ENCODE peak calls at places on chromosomes 13 and 19, in nine cellular contexts. One of them, this sample, is unnamed.

GRCh38 chr19:8695911-8696310 is 2.7 kb downstream of the ACTL9 start:
- DNase-seq in CD8-positive, alpha-beta T cell: no peak
- DNase-seq in breast epithelium: no peak
- DNase-seq in coronary artery: no peak
- DNase-seq in fibroblast of lung: no peak
- DNase-seq in endothelial cell of umbilical vein: no peak
- DNase-seq in heart right ventricle: no peak
- DNase-seq in H9: no peak
- DNase-seq in uterus: no peak
- DNase-seq in this sample: no peak

GRCh38 chr13:20525144-20525600 is 485 bp downstream of the CRYL1 start:
- DNase-seq in H9: peak; percentile 61
- DNase-seq in breast epithelium: no peak
- DNase-seq in fibroblast of lung: peak; percentile 15
- DNase-seq in CD8-positive, alpha-beta T cell: no peak
- DNase-seq in endothelial cell of umbilical vein: peak; percentile 46
- DNase-seq in heart right ventricle: no peak
- DNase-seq in uterus: peak; percentile 23
- DNase-seq in coronary artery: no peak
- DNase-seq in this sample: peak; percentile 34

GRCh38 chr19:17306285-17306714 is 628 bp downstream of the MRPL34 start:
- DNase-seq in uterus: no peak
- DNase-seq in fibroblast of lung: no peak
- DNase-seq in breast epithelium: no peak
- DNase-seq in heart right ventricle: no peak
- DNase-seq in H9: no peak
- DNase-seq in CD8-positive, alpha-beta T cell: no peak
- DNase-seq in coronary artery: no peak
- DNase-seq in endothelial cell of umbilical vein: no peak
- DNase-seq in this sample: no peak

GRCh38 chr13:29850213-29850898 is at the start of gene UBL3:
- DNase-seq in H9: peak; percentile 98
- DNase-seq in CD8-positive, alpha-beta T cell: peak; percentile 90
- DNase-seq in fibroblast of lung: peak; percentile 95
- DNase-seq in endothelial cell of umbilical vein: peak; percentile 97
- DNase-seq in heart right ventricle: peak; percentile 97
- DNase-seq in uterus: peak; percentile 96
- DNase-seq in breast epithelium: peak; percentile 97
- DNase-seq in coronary artery: peak; percentile 98
- DNase-seq in this sample: peak; percentile 98

GRCh38 chr19:42323473-42323851 is 2.0 kb upstream of the MEGF8 start:
- DNase-seq in breast epithelium: no peak
- DNase-seq in CD8-positive, alpha-beta T cell: no peak
- DNase-seq in heart right ventricle: no peak
- DNase-seq in coronary artery: no peak
- DNase-seq in H9: peak; percentile 90
- DNase-seq in fibroblast of lung: no peak
- DNase-seq in uterus: no peak
- DNase-seq in endothelial cell of umbilical vein: no peak
- DNase-seq in this sample: no peak

GRCh38 chr13:52450012-52450792 is at the start of gene VPS36:
- DNase-seq in uterus: peak; percentile 97
- DNase-seq in heart right ventricle: peak; percentile 96
- DNase-seq in coronary artery: peak; percentile 95
- DNase-seq in H9: peak; percentile 94
- DNase-seq in endothelial cell of umbilical vein: peak; percentile 93
- DNase-seq in fibroblast of lung: peak; percentile 94
- DNase-seq in CD8-positive, alpha-beta T cell: peak; percentile 95
- DNase-seq in breast epithelium: peak; percentile 91
- DNase-seq in this sample: peak; percentile 97

GRCh38 chr19:33323093-33323820 is 20.9 kb upstream of the CEBPA start:
- DNase-seq in H9: no peak
- DNase-seq in fibroblast of lung: no peak
- DNase-seq in coronary artery: no peak
- DNase-seq in breast epithelium: no peak
- DNase-seq in CD8-positive, alpha-beta T cell: no peak
- DNase-seq in heart right ventricle: no peak
- DNase-seq in endothelial cell of umbilical vein: no peak
- DNase-seq in uterus: no peak
- DNase-seq in this sample: no peak

GRCh38 chr19:46813570-46814358 is 25.4 kb upstream of the SLC1A5 start:
- DNase-seq in fibroblast of lung: peak; percentile 75
- DNase-seq in endothelial cell of umbilical vein: peak; percentile 87
- DNase-seq in breast epithelium: peak; percentile 78
- DNase-seq in H9: no peak
- DNase-seq in coronary artery: peak; percentile 92
- DNase-seq in CD8-positive, alpha-beta T cell: no peak
- DNase-seq in heart right ventricle: peak; percentile 65
- DNase-seq in uterus: peak; percentile 79
- DNase-seq in this sample: peak; percentile 75

GRCh38 chr19:4977299-4978174 is 8.6 kb downstream of the KDM4B start:
- DNase-seq in breast epithelium: no peak
- DNase-seq in fibroblast of lung: peak; percentile 90
- DNase-seq in CD8-positive, alpha-beta T cell: no peak
- DNase-seq in heart right ventricle: no peak
- DNase-seq in endothelial cell of umbilical vein: no peak
- DNase-seq in uterus: peak; percentile 75
- DNase-seq in coronary artery: peak; percentile 78
- DNase-seq in H9: no peak
- DNase-seq in this sample: peak; percentile 66

GRCh38 chr19:50280983-50281382 is 48.2 kb downstream of the KCNC3 start:
- DNase-seq in heart right ventricle: no peak
- DNase-seq in fibroblast of lung: no peak
- DNase-seq in endothelial cell of umbilical vein: no peak
- DNase-seq in uterus: no peak
- DNase-seq in coronary artery: no peak
- DNase-seq in H9: no peak
- DNase-seq in breast epithelium: no peak
- DNase-seq in CD8-positive, alpha-beta T cell: no peak
- DNase-seq in this sample: no peak

GRCh38 chr19:55519461-55520311 is 17.2 kb downstream of the SBK2 start:
- DNase-seq in endothelial cell of umbilical vein: no peak
- DNase-seq in coronary artery: no peak
- DNase-seq in breast epithelium: no peak
- DNase-seq in CD8-positive, alpha-beta T cell: no peak
- DNase-seq in heart right ventricle: no peak
- DNase-seq in H9: no peak
- DNase-seq in fibroblast of lung: peak; percentile 70
- DNase-seq in uterus: no peak
- DNase-seq in this sample: no peak

GRCh38 chr19:29804493-29804892 is 7.3 kb upstream of the CCNE1 start:
- DNase-seq in uterus: no peak
- DNase-seq in H9: no peak
- DNase-seq in breast epithelium: no peak
- DNase-seq in endothelial cell of umbilical vein: no peak
- DNase-seq in fibroblast of lung: no peak
- DNase-seq in coronary artery: no peak
- DNase-seq in heart right ventricle: no peak
- DNase-seq in CD8-positive, alpha-beta T cell: no peak
- DNase-seq in this sample: no peak

GRCh38 chr13:20550799-20551198 is 16.2 kb upstream of the IFT88 start:
- DNase-seq in H9: no peak
- DNase-seq in breast epithelium: no peak
- DNase-seq in coronary artery: no peak
- DNase-seq in uterus: no peak
- DNase-seq in heart right ventricle: no peak
- DNase-seq in fibroblast of lung: no peak
- DNase-seq in endothelial cell of umbilical vein: no peak
- DNase-seq in CD8-positive, alpha-beta T cell: no peak
- DNase-seq in this sample: no peak

GRCh38 chr13:33494596-33495214 is 209.2 kb upstream of the STARD13 start:
- DNase-seq in fibroblast of lung: peak; percentile 87
- DNase-seq in H9: no peak
- DNase-seq in uterus: no peak
- DNase-seq in coronary artery: no peak
- DNase-seq in CD8-positive, alpha-beta T cell: no peak
- DNase-seq in endothelial cell of umbilical vein: peak; percentile 99
- DNase-seq in breast epithelium: no peak
- DNase-seq in heart right ventricle: no peak
- DNase-seq in this sample: no peak

GRCh38 chr13:75530536-75530935 is 7.1 kb downstream of the COMMD6 start:
- DNase-seq in heart right ventricle: no peak
- DNase-seq in endothelial cell of umbilical vein: no peak
- DNase-seq in breast epithelium: no peak
- DNase-seq in H9: no peak
- DNase-seq in fibroblast of lung: no peak
- DNase-seq in uterus: no peak
- DNase-seq in CD8-positive, alpha-beta T cell: no peak
- DNase-seq in coronary artery: no peak
- DNase-seq in this sample: no peak

GRCh38 chr19:3608750-3609322 is 2.2 kb upstream of the TBXA2R start:
- DNase-seq in fibroblast of lung: no peak
- DNase-seq in breast epithelium: no peak
- DNase-seq in endothelial cell of umbilical vein: peak; percentile 12
- DNase-seq in heart right ventricle: peak; percentile 70
- DNase-seq in uterus: no peak
- DNase-seq in H9: no peak
- DNase-seq in CD8-positive, alpha-beta T cell: no peak
- DNase-seq in coronary artery: no peak
- DNase-seq in this sample: peak; percentile 61
- H3K27ac ChIP-seq in fibroblast of lung: no peak overlapping the region
- H3K27ac ChIP-seq in breast epithelium: no peak overlapping the region
- H3K27ac ChIP-seq in endothelial cell of umbilical vein: no peak overlapping the region
- H3K27ac ChIP-seq in heart right ventricle: peak overlapping the region; percentile 95
- H3K27ac ChIP-seq in uterus: peak overlapping the region; percentile 82
- H3K27ac ChIP-seq in H9: no peak overlapping the region
- H3K27ac ChIP-seq in CD8-positive, alpha-beta T cell: no peak overlapping the region
- H3K27ac ChIP-seq in coronary artery: peak overlapping the region; percentile 96
- H3K27ac ChIP-seq in this sample: no peak overlapping the region

DNA sequence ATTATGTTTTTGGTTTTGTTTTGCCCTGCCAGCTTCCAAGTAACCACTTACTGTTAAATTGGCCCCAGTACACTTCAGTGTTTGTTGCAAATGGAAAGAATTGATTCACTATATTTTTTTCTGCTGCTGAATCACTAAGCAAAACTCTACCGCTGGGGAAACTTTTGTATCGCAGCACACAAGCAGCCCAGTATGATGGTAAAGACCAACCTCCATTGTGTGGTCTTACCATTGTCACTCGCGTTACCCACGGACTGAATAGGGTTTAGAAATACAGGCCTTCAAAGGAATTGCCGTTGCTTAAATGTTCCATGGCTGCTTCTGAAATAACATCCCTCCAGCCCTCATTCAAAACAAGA is 7.9 kb downstream of the SPATA13 start:
- DNase-seq in fibroblast of lung: no peak
- DNase-seq in H9: no peak
- DNase-seq in CD8-positive, alpha-beta T cell: no peak
- DNase-seq in coronary artery: no peak
- DNase-seq in breast epithelium: no peak
- DNase-seq in uterus: no peak
- DNase-seq in endothelial cell of umbilical vein: no peak
- DNase-seq in heart right ventricle: no peak
- DNase-seq in this sample: no peak
- TF ChIP-seq CTCF in fibroblast of lung: no peak
- TF ChIP-seq CTCF in H9: no peak
- TF ChIP-seq CTCF in CD8-positive, alpha-beta T cell: no peak
- TF ChIP-seq CTCF in coronary artery: no peak
- TF ChIP-seq CTCF in breast epithelium: no peak
- TF ChIP-seq CTCF in uterus: no peak
- TF ChIP-seq CTCF in endothelial cell of umbilical vein: no peak
- TF ChIP-seq CTCF in heart right ventricle: no peak
- TF ChIP-seq CTCF in this sample: no peak

GRCh38 chr19:6754136-6754535 is 13.1 kb downstream of the SH2D3A start:
- DNase-seq in H9: no peak
- DNase-seq in breast epithelium: no peak
- DNase-seq in CD8-positive, alpha-beta T cell: no peak
- DNase-seq in coronary artery: no peak
- DNase-seq in uterus: no peak
- DNase-seq in heart right ventricle: no peak
- DNase-seq in fibroblast of lung: no peak
- DNase-seq in endothelial cell of umbilical vein: no peak
- DNase-seq in this sample: no peak
- H3K27ac ChIP-seq in H9: no peak overlapping the region
- H3K27ac ChIP-seq in breast epithelium: no peak overlapping the region
- H3K27ac ChIP-seq in CD8-positive, alpha-beta T cell: no peak overlapping the region
- H3K27ac ChIP-seq in coronary artery: no peak overlapping the region
- H3K27ac ChIP-seq in uterus: no peak overlapping the region
- H3K27ac ChIP-seq in heart right ventricle: no peak overlapping the region
- H3K27ac ChIP-seq in fibroblast of lung: no peak overlapping the region
- H3K27ac ChIP-seq in endothelial cell of umbilical vein: no peak overlapping the region
- H3K27ac ChIP-seq in this sample: no peak overlapping the region

GRCh38 chr13:77985866-77986636 is 67.4 kb upstream of the EDNRB start:
- DNase-seq in coronary artery: no peak
- DNase-seq in H9: no peak
- DNase-seq in breast epithelium: no peak
- DNase-seq in endothelial cell of umbilical vein: no peak
- DNase-seq in uterus: no peak
- DNase-seq in heart right ventricle: peak; percentile 19
- DNase-seq in fibroblast of lung: no peak
- DNase-seq in CD8-positive, alpha-beta T cell: no peak
- DNase-seq in this sample: no peak

GRCh38 chr13:77979721-77980377 is 61.2 kb upstream of the EDNRB start:
- DNase-seq in uterus: no peak
- DNase-seq in heart right ventricle: no peak
- DNase-seq in fibroblast of lung: no peak
- DNase-seq in CD8-positive, alpha-beta T cell: no peak
- DNase-seq in H9: no peak
- DNase-seq in breast epithelium: no peak
- DNase-seq in endothelial cell of umbilical vein: peak; percentile 4
- DNase-seq in coronary artery: no peak
- DNase-seq in this sample: no peak

GRCh38 chr13:77986699-77987098 is 68.1 kb upstream of the EDNRB start:
- DNase-seq in CD8-positive, alpha-beta T cell: no peak
- DNase-seq in H9: no peak
- DNase-seq in breast epithelium: no peak
- DNase-seq in heart right ventricle: no peak
- DNase-seq in endothelial cell of umbilical vein: no peak
- DNase-seq in fibroblast of lung: no peak
- DNase-seq in uterus: no peak
- DNase-seq in coronary artery: no peak
- DNase-seq in this sample: no peak

GRCh38 chr13:77980592-77980991 is 62.0 kb upstream of the EDNRB start:
- DNase-seq in endothelial cell of umbilical vein: peak; percentile 86
- DNase-seq in heart right ventricle: peak; percentile 18
- DNase-seq in uterus: no peak
- DNase-seq in breast epithelium: no peak
- DNase-seq in coronary artery: no peak
- DNase-seq in CD8-positive, alpha-beta T cell: no peak
- DNase-seq in H9: no peak
- DNase-seq in fibroblast of lung: peak; percentile 86
- DNase-seq in this sample: no peak

DNA sequence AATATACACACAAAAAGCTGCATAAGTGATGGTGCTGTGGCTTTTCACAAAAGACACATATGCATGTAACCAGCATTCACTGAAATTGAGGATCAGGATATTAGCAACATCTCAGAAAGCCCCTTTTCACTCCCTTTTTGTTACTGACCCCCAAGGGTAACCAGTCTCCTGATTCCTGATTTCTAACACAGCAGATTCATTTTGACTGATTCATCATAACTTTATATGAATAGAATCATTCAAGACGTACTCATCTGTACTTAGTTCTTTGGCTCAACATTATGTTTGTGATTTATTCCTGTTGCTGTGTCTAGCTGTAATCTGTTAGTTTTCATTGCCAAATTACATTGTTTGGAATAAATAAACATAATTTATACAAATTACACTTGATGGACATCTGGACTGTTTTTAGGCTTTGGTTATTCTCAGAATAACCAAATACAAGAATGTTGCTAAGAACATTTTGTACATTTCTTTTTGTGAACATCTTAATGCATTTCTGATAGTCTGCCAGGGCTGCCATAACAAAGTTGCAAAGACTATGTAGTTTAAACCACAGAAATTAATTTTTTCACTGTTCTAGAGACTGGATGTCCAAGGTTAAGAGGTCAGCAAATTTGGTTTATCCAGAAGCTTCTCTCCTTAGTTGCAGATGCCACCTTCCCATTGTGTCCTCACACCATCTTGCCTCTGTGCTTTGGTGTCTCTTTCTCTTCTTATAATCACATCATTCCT is 62.7 kb upstream of the EDNRB start:
- DNase-seq in endothelial cell of umbilical vein: peak; percentile 37
- DNase-seq in breast epithelium: no peak
- DNase-seq in CD8-positive, alpha-beta T cell: no peak
- DNase-seq in uterus: no peak
- DNase-seq in H9: no peak
- DNase-seq in coronary artery: no peak
- DNase-seq in fibroblast of lung: peak; percentile 59
- DNase-seq in heart right ventricle: no peak
- DNase-seq in this sample: no peak
- TF ChIP-seq CTCF in endothelial cell of umbilical vein: no peak
- TF ChIP-seq CTCF in breast epithelium: no peak
- TF ChIP-seq CTCF in CD8-positive, alpha-beta T cell: no peak
- TF ChIP-seq CTCF in uterus: no peak
- TF ChIP-seq CTCF in H9: no peak
- TF ChIP-seq CTCF in coronary artery: no peak
- TF ChIP-seq CTCF in fibroblast of lung: no peak
- TF ChIP-seq CTCF in heart right ventricle: no peak
- TF ChIP-seq CTCF in this sample: no peak

This sample was measured in psoas muscle.